ENCODE peak calls at places on chromosomes 11 and 22, in five cellular contexts. H is ovary, T is adipocyte, A is tibial nerve, U is kidney epithelial cell. E is an unnamed sample.

GRCh38 chr11:15819679-15820286 is 536.6 kb downstream of the SOX6 start:
- DNase-seq in U (no peak), T (peak), H (peak), A (peak), E (peak)

GRCh38 chr11:71548120-71548519 is at the start of gene KRTAP5-9:
- DNase-seq in T (no peak), H (no peak), A (no peak), U (no peak), E (no peak)

GRCh38 chr11:129248618-129249017 is 56.5 kb upstream of the ARHGAP32 start:
- DNase-seq in H (no peak), T (peak), A (no peak), U (no peak), E (no peak)

GRCh38 chr11:1559103-1559951 is 12.7 kb downstream of the DUSP8 start:
- DNase-seq in H (peak), T (peak), A (peak), U (peak), E (peak)

GRCh38 chr22:43570531-43571144 is 158.8 kb downstream of the MPPED1 start:
- DNase-seq in T (no peak), U (no peak), A (no peak), H (no peak), E (no peak)

GRCh38 chr11:2156416-2157182 is 4.4 kb downstream of the INS start:
- DNase-seq in T (peak), U (no peak), A (peak), H (peak), E (peak)

GRCh38 chr11:26958005-26958404 is 35.9 kb upstream of the FIBIN start:
- DNase-seq in A (no peak), T (no peak), H (no peak), U (no peak), E (no peak)

GRCh38 chr22:25170426-25170980 is 29.2 kb upstream of the CRYBB3 start:
- DNase-seq in T (no peak), U (no peak), H (no peak), A (no peak), E (no peak)

GRCh38 chr22:43409046-43409445 is 2.8 kb upstream of the MPPED1 start:
- DNase-seq in T (no peak), U (no peak), A (no peak), H (no peak), E (no peak)

GRCh38 chr22:40819741-40820140 is 595 bp upstream of the SLC25A17 start:
- DNase-seq in T (peak), H (no peak), A (no peak), U (no peak), E (no peak)

GRCh38 chr22:40818192-40818746 is 877 bp downstream of the SLC25A17 start:
- DNase-seq in A (no peak), H (no peak), U (no peak), T (no peak), E (no peak)

GRCh38 chr22:40813912-40814315 is 5.2 kb downstream of the SLC25A17 start:
- DNase-seq in H (no peak), A (no peak), T (no peak), U (no peak), E (no peak)

GRCh38 chr22:40818747-40819662 is at the start of gene SLC25A17:
- DNase-seq in A (peak), H (peak), U (peak), T (peak), E (peak)

GRCh38 chr22:40817737-40818136 is 1.4 kb downstream of the SLC25A17 start:
- DNase-seq in T (no peak), H (no peak), U (no peak), A (no peak), E (no peak)
- H3K4me3 ChIP-seq in T (peak), H (peak), U (no peak), A (no peak), E (no peak)

DNA sequence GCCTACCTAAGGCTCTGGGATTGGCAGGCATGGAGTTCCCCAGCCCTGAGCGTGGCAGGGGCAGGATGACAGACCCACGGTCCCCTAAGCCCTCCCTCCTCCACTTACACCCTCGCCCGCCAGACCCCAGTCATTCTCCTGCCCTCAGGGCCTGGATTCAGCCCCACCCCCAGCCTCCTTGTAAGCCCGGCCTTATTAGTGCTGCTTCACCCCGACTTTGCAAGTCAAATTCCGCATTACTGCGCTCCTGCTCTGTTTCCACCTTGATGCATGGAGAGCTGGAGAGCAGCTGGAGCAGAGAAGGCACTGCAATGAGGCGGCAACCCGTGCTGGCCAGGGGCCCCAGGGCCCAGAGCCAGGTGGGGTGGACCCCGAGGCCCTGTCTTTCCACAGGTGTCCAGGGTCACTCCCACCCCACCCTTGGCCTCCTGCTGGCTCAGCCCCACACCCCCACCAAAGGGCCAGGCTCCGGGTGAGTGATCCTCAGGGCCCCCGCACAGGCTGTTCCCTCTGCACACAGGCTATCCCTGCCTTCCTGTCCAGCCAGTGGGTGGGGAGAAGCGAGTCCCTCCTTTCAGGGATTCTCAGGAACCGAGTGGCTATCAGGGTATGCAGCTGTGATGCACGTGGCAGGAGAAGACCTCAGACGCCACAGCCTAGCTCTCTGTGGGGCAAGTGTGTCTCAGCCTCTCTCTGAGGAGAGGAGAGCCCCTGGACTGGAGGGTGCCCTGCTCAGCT is 36.5 kb downstream of the RTN4R start:
- DNase-seq in U (no peak), A (no peak), H (no peak), T (no peak), E (no peak)
- H3K4me3 ChIP-seq in U (no peak), A (no peak), H (no peak), T (no peak), E (no peak)

GRCh38 chr11:62858201-62858600 is 18.8 kb upstream of the WDR74 start:
- DNase-seq in U (no peak), T (no peak), H (no peak), A (no peak), E (no peak)
- H3K4me3 ChIP-seq in U (no peak), T (no peak), H (no peak), A (no peak), E (no peak)

DNA sequence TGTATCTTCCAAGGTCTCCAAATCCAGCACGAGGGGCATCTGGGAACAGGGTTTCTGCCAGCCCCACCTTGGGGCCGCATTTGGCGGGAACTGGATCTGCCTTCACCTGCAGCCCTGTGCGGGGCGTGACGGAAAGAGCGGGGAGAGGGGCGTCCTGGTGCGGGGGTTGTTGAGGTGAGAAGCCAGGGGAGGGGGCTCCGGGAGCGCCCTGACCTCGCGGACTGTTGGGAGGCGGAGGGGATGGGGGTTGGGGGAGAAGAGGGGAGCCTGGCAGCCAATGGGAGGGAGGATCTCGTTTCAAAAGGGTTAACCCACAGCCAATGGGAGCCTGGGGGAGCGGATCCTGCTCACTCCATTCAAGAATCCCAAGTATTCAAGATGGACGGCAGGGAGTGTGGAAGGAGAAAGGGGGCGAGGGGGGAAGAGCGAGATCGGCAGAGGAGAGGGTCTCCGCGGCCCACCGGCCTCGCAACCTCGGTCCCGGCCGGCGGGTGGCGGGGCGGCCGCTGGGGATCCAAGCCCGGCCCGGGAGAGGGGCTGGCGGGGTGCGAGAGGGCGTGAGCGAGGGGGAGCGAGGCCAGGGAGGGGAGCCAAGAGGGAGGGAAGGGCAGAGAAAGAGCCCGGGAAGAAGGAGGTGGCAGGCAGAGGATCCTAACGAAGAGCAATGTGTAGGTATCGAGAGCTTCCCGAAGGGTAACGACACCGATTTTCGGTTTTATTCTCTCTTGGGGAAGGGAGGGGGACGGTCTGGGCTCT is 11.5 kb downstream of the YPEL4 start:
- DNase-seq in U (peak), A (no peak), T (peak), H (peak), E (peak)
- H3K4me3 ChIP-seq in U (peak), A (peak), T (peak), H (peak), E (peak)

DNA sequence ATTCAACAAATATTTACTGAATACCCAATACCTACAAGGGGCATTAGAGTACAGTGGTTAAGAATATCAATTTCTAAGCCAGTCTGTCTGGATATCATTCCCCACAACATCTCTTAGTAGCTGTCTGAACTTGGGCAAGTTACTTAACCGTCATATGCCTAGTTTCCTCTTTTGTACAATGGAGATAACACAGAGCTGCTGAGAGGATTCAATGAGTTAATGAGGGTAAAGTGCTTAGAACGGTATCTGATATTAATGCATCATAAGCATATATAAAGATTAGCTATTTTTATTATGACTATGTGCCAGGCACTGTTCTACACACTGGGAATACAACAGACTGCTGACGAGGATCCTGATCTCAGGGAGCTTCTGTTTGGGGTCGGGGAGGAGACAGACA is 116.4 kb downstream of the APOL5 start:
- DNase-seq in H (no peak), A (no peak), U (no peak), T (no peak), E (no peak)
- H3K4me3 ChIP-seq in H (no peak), A (no peak), U (no peak), T (peak), E (no peak)